ENCODE peak calls at places on chromosome 5, in five cellular contexts. R is HCEC 1CT, T is WTC11, L is mesothelial cell of epicardium, H is psoas muscle. P is an unnamed sample.

GRCh38 chr5:69276422-69277174 is 41.9 kb downstream of the CDK7 start:
- DNase-seq in L (no peak), H (no peak), T (no peak), R (peak; percentile 67), P (no peak)

GRCh38 chr5:178386532-178386931 is 153.9 kb upstream of the PHYKPL start:
- DNase-seq in L (no peak), T (peak; percentile 9), H (no peak), R (no peak), P (no peak)

GRCh38 chr5:73434921-73435320 is 13.7 kb downstream of the FOXD1 start:
- DNase-seq in H (no peak), R (no peak), T (no peak), L (no peak), P (no peak)

GRCh38 chr5:35835796-35836742 is 20.6 kb upstream of the IL7R start:
- DNase-seq in R (no peak), H (no peak), L (no peak), T (no peak), P (no peak)

GRCh38 chr5:14967166-14967565 is 95.6 kb upstream of the ANKH start:
- DNase-seq in H (no peak), T (no peak), R (no peak), L (no peak), P (no peak)

GRCh38 chr5:111934511-111934910 is 177.5 kb upstream of the NREP start:
- DNase-seq in L (no peak), H (no peak), R (no peak), T (no peak), P (no peak)

GRCh38 chr5:30808996-30809395 is 384.5 kb upstream of the CDH6 start:
- DNase-seq in L (no peak), T (no peak), R (no peak), H (no peak), P (no peak)

GRCh38 chr5:119356384-119357188 is 767 bp downstream of the TNFAIP8 start:
- DNase-seq in L (no peak), H (no peak), T (no peak), R (no peak), P (no peak)

GRCh38 chr5:53260446-53260845 is 150.9 kb upstream of the MOCS2 start:
- DNase-seq in R (no peak), T (no peak), L (no peak), H (no peak), P (no peak)

GRCh38 chr5:71873202-71873601 is 154.1 kb downstream of the CARTPT start:
- DNase-seq in T (no peak), H (no peak), L (no peak), R (no peak), P (no peak)

GRCh38 chr5:10676224-10676623 is 84.8 kb downstream of the DAP start:
- DNase-seq in R (no peak), T (no peak), L (no peak), H (no peak), P (no peak)

GRCh38 chr5:109589983-109590382 is 99.7 kb upstream of the MAN2A1 start:
- DNase-seq in R (no peak), T (no peak), L (no peak), H (no peak), P (no peak)

GRCh38 chr5:131846536-131846935 is 49.7 kb upstream of the FNIP1 start:
- DNase-seq in L (no peak), R (no peak), T (no peak), H (no peak), P (no peak)

GRCh38 chr5:71905804-71906711 is 187.0 kb downstream of the CARTPT start:
- DNase-seq in R (no peak), T (no peak), H (no peak), L (no peak), P (no peak)

GRCh38 chr5:45277860-45278259 is 418.3 kb downstream of the HCN1 start:
- DNase-seq in R (no peak), H (no peak), L (no peak), T (no peak), P (no peak)

GRCh38 chr5:98397081-98397480 is 376.4 kb upstream of the RGMB start:
- DNase-seq in T (no peak), H (no peak), L (no peak), R (no peak), P (no peak)

GRCh38 chr5:10704949-10705621 is 55.9 kb downstream of the DAP start:
- DNase-seq in R (peak; percentile 95), L (no peak), T (no peak), H (no peak), P (no peak)

GRCh38 chr5:97478513-97478912 is 295.5 kb upstream of the RIOK2 start:
- DNase-seq in R (peak; percentile 27), H (no peak), T (no peak), L (no peak), P (no peak)

GRCh38 chr5:92864591-92864990 is 716.4 kb downstream of the NR2F1-AS1 start:
- DNase-seq in H (no peak), R (no peak), T (no peak), L (no peak), P (no peak)

GRCh38 chr5:62779010-62779422 is 200.4 kb downstream of the LRRC70 start:
- DNase-seq in T (peak; percentile 12), R (peak; percentile 65), L (no peak), H (no peak), P (no peak)

GRCh38 chr5:136210259-136210658 is 17.3 kb upstream of the SMIM32 start:
- DNase-seq in T (no peak), H (no peak), R (no peak), L (no peak), P (no peak)

GRCh38 chr5:172766287-172767104 is 4.5 kb downstream of the DUSP1 start:
- DNase-seq in L (no peak), R (peak; percentile 61), T (no peak), H (peak; percentile 83), P (peak; percentile 78)

GRCh38 chr5:65625743-65626142 is 916 bp downstream of the SHLD3 start:
- DNase-seq in H (no peak), L (no peak), T (no peak), R (no peak), P (no peak)

GRCh38 chr5:91641730-91642350 is 258.7 kb upstream of the ARRDC3 start:
- DNase-seq in H (no peak), T (no peak), R (peak; percentile 59), L (no peak), P (no peak)

GRCh38 chr5:156147948-156148285 is 179.0 kb upstream of the SGCD start:
- DNase-seq in T (no peak), L (no peak), H (no peak), R (no peak), P (no peak)

GRCh38 chr5:164002653-164003052 is 497.2 kb downstream of the MAT2B start:
- DNase-seq in L (no peak), T (no peak), H (no peak), R (peak; percentile 58), P (no peak)

GRCh38 chr5:154916874-154917273 is 21.1 kb downstream of the GEMIN5 start:
- DNase-seq in L (no peak), H (no peak), R (no peak), T (no peak), P (no peak)

GRCh38 chr5:50325237-50325832 is 115.8 kb downstream of the EMB start:
- DNase-seq in T (no peak), L (no peak), H (no peak), R (peak; percentile 27), P (no peak)

GRCh38 chr5:83306572-83307241 is 164.8 kb upstream of the VCAN start:
- DNase-seq in R (peak; percentile 91), T (no peak), L (no peak), H (peak; percentile 34), P (peak; percentile 73)

GRCh38 chr5:85428426-85428934 is 1043.8 kb upstream of the EDIL3 start:
- DNase-seq in R (no peak), T (no peak), L (no peak), H (no peak), P (no peak)

GRCh38 chr5:35785601-35786085 is 71.0 kb upstream of the IL7R start:
- DNase-seq in H (no peak), T (no peak), L (no peak), R (no peak), P (no peak)

GRCh38 chr5:41772071-41772470 is 98.2 kb downstream of the OXCT1 start:
- DNase-seq in L (no peak), H (no peak), R (no peak), T (no peak), P (no peak)

GRCh38 chr5:141879941-141880738 is 1.9 kb upstream of the PCDH1 start:
- DNase-seq in H (no peak), R (no peak), L (no peak), T (no peak), P (no peak)

P was measured in Right ventricle myocardium inferior.